ENCODE peak calls at places on chromosomes 6 and 20, in seven cellular contexts. One of them, this sample, is unnamed.

GRCh38 chr6:9140181-9140580 is 704.8 kb upstream of the SLC35B3 start:
- DNase-seq in IMR-90: peak; percentile 12
- DNase-seq in adrenal gland: peak; percentile 88
- DNase-seq in tibial nerve: no peak
- DNase-seq in breast epithelium: peak; percentile 57
- DNase-seq in right lobe of liver: peak; percentile 91
- DNase-seq in Peyer's patch: peak; percentile 46
- DNase-seq in this sample: no peak

GRCh38 chr20:53635189-53635588 is 41.5 kb upstream of the ZNF217 start:
- DNase-seq in adrenal gland: no peak
- DNase-seq in tibial nerve: no peak
- DNase-seq in Peyer's patch: no peak
- DNase-seq in IMR-90: no peak
- DNase-seq in right lobe of liver: peak; percentile 42
- DNase-seq in breast epithelium: no peak
- DNase-seq in this sample: no peak

GRCh38 chr6:24666097-24666615 is 543 bp downstream of the TDP2 start:
- DNase-seq in adrenal gland: peak; percentile 51
- DNase-seq in right lobe of liver: peak; percentile 70
- DNase-seq in Peyer's patch: peak; percentile 74
- DNase-seq in IMR-90: peak; percentile 35
- DNase-seq in breast epithelium: no peak
- DNase-seq in tibial nerve: no peak
- DNase-seq in this sample: peak; percentile 9

GRCh38 chr6:41161380-41161779 is 1.5 kb downstream of the TREM2 start:
- DNase-seq in Peyer's patch: no peak
- DNase-seq in adrenal gland: no peak
- DNase-seq in tibial nerve: no peak
- DNase-seq in IMR-90: no peak
- DNase-seq in right lobe of liver: no peak
- DNase-seq in breast epithelium: no peak
- DNase-seq in this sample: no peak

GRCh38 chr6:51001399-51001798 is 182.7 kb downstream of the TFAP2B start:
- DNase-seq in adrenal gland: no peak
- DNase-seq in tibial nerve: no peak
- DNase-seq in right lobe of liver: no peak
- DNase-seq in Peyer's patch: no peak
- DNase-seq in IMR-90: no peak
- DNase-seq in breast epithelium: no peak
- DNase-seq in this sample: no peak

GRCh38 chr6:99613705-99614429 is 7.2 kb downstream of the PRDM13 start:
- DNase-seq in Peyer's patch: no peak
- DNase-seq in tibial nerve: no peak
- DNase-seq in IMR-90: no peak
- DNase-seq in adrenal gland: no peak
- DNase-seq in breast epithelium: no peak
- DNase-seq in right lobe of liver: no peak
- DNase-seq in this sample: no peak

GRCh38 chr6:90860822-90861601 is 274.1 kb upstream of the MAP3K7 start:
- DNase-seq in tibial nerve: no peak
- DNase-seq in right lobe of liver: no peak
- DNase-seq in breast epithelium: no peak
- DNase-seq in adrenal gland: no peak
- DNase-seq in Peyer's patch: no peak
- DNase-seq in IMR-90: peak; percentile 15
- DNase-seq in this sample: no peak

GRCh38 chr6:79064635-79065034 is 13.4 kb downstream of the PHIP start:
- DNase-seq in tibial nerve: no peak
- DNase-seq in breast epithelium: no peak
- DNase-seq in Peyer's patch: no peak
- DNase-seq in right lobe of liver: no peak
- DNase-seq in adrenal gland: no peak
- DNase-seq in IMR-90: no peak
- DNase-seq in this sample: no peak

GRCh38 chr20:11387189-11387754 is 530.4 kb upstream of the BTBD3 start:
- DNase-seq in breast epithelium: no peak
- DNase-seq in IMR-90: peak; percentile 99
- DNase-seq in adrenal gland: peak; percentile 7
- DNase-seq in tibial nerve: no peak
- DNase-seq in Peyer's patch: no peak
- DNase-seq in right lobe of liver: no peak
- DNase-seq in this sample: peak; percentile 5

GRCh38 chr6:34546551-34547321 is 9.4 kb downstream of the SPDEF start:
- DNase-seq in adrenal gland: peak; percentile 75
- DNase-seq in IMR-90: no peak
- DNase-seq in breast epithelium: peak; percentile 69
- DNase-seq in Peyer's patch: peak; percentile 64
- DNase-seq in tibial nerve: peak; percentile 40
- DNase-seq in right lobe of liver: no peak
- DNase-seq in this sample: no peak

GRCh38 chr20:37251836-37252477 is 9.7 kb downstream of the GHRH start:
- DNase-seq in tibial nerve: no peak
- DNase-seq in breast epithelium: no peak
- DNase-seq in right lobe of liver: no peak
- DNase-seq in IMR-90: no peak
- DNase-seq in Peyer's patch: no peak
- DNase-seq in adrenal gland: no peak
- DNase-seq in this sample: no peak

GRCh38 chr6:22926613-22927348 is 357.4 kb downstream of the HDGFL1 start:
- DNase-seq in right lobe of liver: no peak
- DNase-seq in adrenal gland: no peak
- DNase-seq in IMR-90: no peak
- DNase-seq in tibial nerve: no peak
- DNase-seq in breast epithelium: no peak
- DNase-seq in Peyer's patch: no peak
- DNase-seq in this sample: no peak

GRCh38 chr20:31662372-31662854 is 24.7 kb downstream of the COX4I2 start:
- DNase-seq in tibial nerve: no peak
- DNase-seq in adrenal gland: no peak
- DNase-seq in Peyer's patch: no peak
- DNase-seq in breast epithelium: no peak
- DNase-seq in right lobe of liver: no peak
- DNase-seq in IMR-90: no peak
- DNase-seq in this sample: no peak
- TF ChIP-seq POLR2A in tibial nerve: no peak
- TF ChIP-seq POLR2A in adrenal gland: no peak
- TF ChIP-seq POLR2A in Peyer's patch: no peak
- TF ChIP-seq POLR2A in breast epithelium: no peak
- TF ChIP-seq POLR2A in right lobe of liver: no peak
- TF ChIP-seq POLR2A in IMR-90: no peak
- TF ChIP-seq POLR2A in this sample: no peak

DNA sequence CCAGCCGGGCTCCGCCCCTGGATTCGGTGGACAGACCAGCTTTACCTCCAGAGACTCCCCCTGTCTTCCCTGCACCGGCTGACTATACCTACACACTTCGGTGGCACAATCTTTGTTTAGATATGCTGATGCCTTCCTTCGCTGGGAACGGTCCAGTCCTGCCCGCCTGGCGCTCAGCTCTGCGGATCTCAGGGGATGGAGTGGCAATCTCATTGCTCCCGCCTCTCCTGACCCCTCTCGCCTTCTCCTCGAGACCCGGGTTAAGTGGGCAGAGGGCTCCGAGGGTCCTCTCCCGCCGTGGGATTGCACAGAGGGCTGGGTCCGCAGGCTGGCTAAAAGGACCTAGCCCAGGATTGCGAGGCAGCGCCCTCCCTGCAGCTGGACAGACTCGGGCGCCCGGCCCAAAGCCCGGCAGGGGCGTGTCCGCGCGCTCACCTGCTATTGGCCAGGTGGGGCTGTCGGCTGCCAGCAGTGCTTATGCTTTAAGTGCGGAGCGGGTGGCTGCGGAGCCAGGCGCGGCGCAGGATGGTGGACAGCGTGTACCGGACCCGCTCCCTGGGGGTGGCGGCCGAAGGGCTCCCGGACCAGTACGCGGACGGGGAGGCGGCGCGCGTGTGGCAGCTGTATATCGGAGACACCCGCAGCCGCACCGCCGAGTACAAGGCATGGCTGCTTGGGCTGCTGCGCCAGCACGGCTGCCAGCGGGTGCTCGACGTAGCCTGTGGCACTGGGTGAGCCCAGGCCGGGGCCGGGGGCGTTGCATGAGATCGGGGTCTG is at the start of gene GNMT:
- DNase-seq in Peyer's patch: peak; percentile 87
- DNase-seq in tibial nerve: no peak
- DNase-seq in right lobe of liver: peak; percentile 96
- DNase-seq in adrenal gland: peak; percentile 65
- DNase-seq in breast epithelium: peak; percentile 58
- DNase-seq in IMR-90: no peak
- DNase-seq in this sample: no peak
- TF ChIP-seq POLR2A in Peyer's patch: peak; percentile 34
- TF ChIP-seq POLR2A in tibial nerve: no peak
- TF ChIP-seq POLR2A in right lobe of liver: peak; percentile 46
- TF ChIP-seq POLR2A in adrenal gland: no peak
- TF ChIP-seq POLR2A in breast epithelium: no peak
- TF ChIP-seq POLR2A in IMR-90: no peak
- TF ChIP-seq POLR2A in this sample: no peak

GRCh38 chr6:32127717-32128592 is at the start of gene ATF6B:
- DNase-seq in Peyer's patch: peak; percentile 99
- DNase-seq in right lobe of liver: peak; percentile 99
- DNase-seq in IMR-90: peak; percentile 100
- DNase-seq in breast epithelium: peak; percentile 100
- DNase-seq in tibial nerve: peak; percentile 98
- DNase-seq in adrenal gland: peak; percentile 100
- DNase-seq in this sample: peak; percentile 97
- TF ChIP-seq POLR2A in Peyer's patch: peak; percentile 59
- TF ChIP-seq POLR2A in right lobe of liver: peak; percentile 37
- TF ChIP-seq POLR2A in IMR-90: peak; percentile 55
- TF ChIP-seq POLR2A in breast epithelium: peak; percentile 72
- TF ChIP-seq POLR2A in tibial nerve: no peak
- TF ChIP-seq POLR2A in adrenal gland: peak; percentile 65
- TF ChIP-seq POLR2A in this sample: peak; percentile 53

GRCh38 chr20:23357767-23358562 is 4.0 kb upstream of the GZF1 start:
- DNase-seq in right lobe of liver: peak; percentile 99
- DNase-seq in adrenal gland: peak; percentile 100
- DNase-seq in IMR-90: peak; percentile 99
- DNase-seq in tibial nerve: peak; percentile 100
- DNase-seq in Peyer's patch: peak; percentile 100
- DNase-seq in breast epithelium: peak; percentile 100
- DNase-seq in this sample: peak; percentile 86
- TF ChIP-seq POLR2A in right lobe of liver: peak; percentile 64
- TF ChIP-seq POLR2A in adrenal gland: peak; percentile 95
- TF ChIP-seq POLR2A in IMR-90: peak; percentile 91
- TF ChIP-seq POLR2A in tibial nerve: peak; percentile 39
- TF ChIP-seq POLR2A in Peyer's patch: peak; percentile 51
- TF ChIP-seq POLR2A in breast epithelium: peak; percentile 39
- TF ChIP-seq POLR2A in this sample: peak; percentile 88

DNA sequence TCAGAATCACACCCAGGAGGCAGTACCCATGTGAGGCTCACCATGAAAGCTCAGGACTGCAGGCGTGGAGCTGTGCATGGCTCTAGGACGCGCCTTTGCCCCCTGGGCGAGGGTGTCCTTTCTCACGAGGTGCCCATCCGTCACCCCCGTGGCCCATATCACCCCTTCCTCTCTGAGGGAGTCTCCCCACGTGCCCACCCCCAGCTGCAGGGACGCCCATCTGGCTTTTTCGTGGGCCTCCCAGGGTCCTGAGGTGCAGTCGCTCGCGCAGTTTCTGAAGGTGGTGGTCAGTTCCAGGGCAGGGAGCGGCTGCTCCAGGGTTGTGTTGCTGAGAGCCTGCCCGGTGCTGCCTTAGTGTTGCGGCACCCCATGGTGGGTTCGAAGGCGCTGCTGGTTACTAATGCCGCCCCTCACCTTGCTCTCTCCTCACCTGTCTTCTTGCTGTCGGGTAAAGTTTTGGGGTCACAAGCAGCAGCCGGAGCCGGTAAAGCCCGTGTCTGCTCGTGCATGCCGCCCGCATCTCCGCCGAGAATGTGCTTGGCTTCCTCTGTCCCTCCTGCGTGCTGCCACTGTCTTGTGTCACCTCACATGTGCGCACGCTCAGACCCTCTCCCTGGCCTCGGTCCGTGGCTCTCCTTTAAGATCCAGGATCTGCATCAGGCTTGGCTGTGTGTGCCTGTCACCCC is 9.4 kb upstream of the COL20A1 start:
- DNase-seq in adrenal gland: no peak
- DNase-seq in IMR-90: no peak
- DNase-seq in right lobe of liver: no peak
- DNase-seq in tibial nerve: no peak
- DNase-seq in breast epithelium: no peak
- DNase-seq in Peyer's patch: no peak
- DNase-seq in this sample: no peak
- TF ChIP-seq POLR2A in adrenal gland: no peak
- TF ChIP-seq POLR2A in IMR-90: no peak
- TF ChIP-seq POLR2A in right lobe of liver: no peak
- TF ChIP-seq POLR2A in tibial nerve: no peak
- TF ChIP-seq POLR2A in breast epithelium: no peak
- TF ChIP-seq POLR2A in Peyer's patch: no peak
- TF ChIP-seq POLR2A in this sample: no peak

GRCh38 chr6:144214622-144215401 is 64.5 kb downstream of the STX11 start:
- DNase-seq in IMR-90: no peak
- DNase-seq in adrenal gland: no peak
- DNase-seq in breast epithelium: no peak
- DNase-seq in right lobe of liver: no peak
- DNase-seq in Peyer's patch: no peak
- DNase-seq in tibial nerve: no peak
- DNase-seq in this sample: no peak

GRCh38 chr6:144217264-144217663 is 66.9 kb downstream of the STX11 start:
- DNase-seq in right lobe of liver: no peak
- DNase-seq in Peyer's patch: no peak
- DNase-seq in breast epithelium: no peak
- DNase-seq in tibial nerve: no peak
- DNase-seq in adrenal gland: no peak
- DNase-seq in IMR-90: no peak
- DNase-seq in this sample: no peak

GRCh38 chr6:144215402-144215931 is 65.2 kb downstream of the STX11 start:
- DNase-seq in Peyer's patch: peak; percentile 59
- DNase-seq in breast epithelium: no peak
- DNase-seq in IMR-90: no peak
- DNase-seq in right lobe of liver: peak; percentile 48
- DNase-seq in adrenal gland: peak; percentile 44
- DNase-seq in tibial nerve: peak; percentile 22
- DNase-seq in this sample: peak; percentile 16

GRCh38 chr6:144216668-144217218 is 66.4 kb downstream of the STX11 start:
- DNase-seq in tibial nerve: no peak
- DNase-seq in adrenal gland: no peak
- DNase-seq in IMR-90: no peak
- DNase-seq in Peyer's patch: no peak
- DNase-seq in breast epithelium: no peak
- DNase-seq in right lobe of liver: no peak
- DNase-seq in this sample: peak; percentile 38

DNA sequence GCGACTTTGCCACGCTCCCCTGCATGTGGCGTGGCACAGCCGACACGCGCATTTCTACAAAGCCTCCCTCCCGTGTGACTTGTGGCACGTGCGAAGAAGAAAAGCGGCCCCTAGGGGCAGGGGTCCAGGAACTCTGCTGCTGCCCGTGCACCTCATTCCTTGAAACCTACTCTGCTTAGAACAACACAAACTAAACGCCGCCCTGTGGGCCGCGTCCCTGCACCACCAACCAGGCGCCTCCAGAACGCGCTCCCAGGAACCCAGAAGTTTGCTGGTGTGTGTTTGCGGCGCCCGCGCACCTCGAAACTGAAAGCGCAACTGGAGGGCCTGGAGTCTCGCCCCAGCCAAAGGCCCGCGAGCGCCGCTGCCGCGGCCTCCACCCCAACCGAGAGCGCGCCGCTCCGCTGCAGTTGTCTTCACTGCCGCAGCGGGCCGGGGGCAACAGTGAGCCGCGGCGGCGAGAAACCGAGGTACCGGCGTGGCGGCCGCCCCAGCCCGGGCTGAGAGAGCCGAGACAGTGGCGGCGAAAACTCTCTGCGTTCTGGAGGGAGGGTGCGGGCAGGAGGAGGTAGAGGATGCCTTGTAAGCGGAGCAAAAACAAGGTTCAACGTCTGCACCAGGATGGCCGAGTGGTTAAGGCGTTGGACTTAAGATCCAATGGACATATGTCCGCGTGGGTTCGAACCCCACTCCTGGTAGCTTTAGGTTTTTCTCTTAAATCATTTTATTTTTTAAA is 65.8 kb downstream of the STX11 start:
- DNase-seq in tibial nerve: peak; percentile 99
- DNase-seq in adrenal gland: peak; percentile 94
- DNase-seq in breast epithelium: peak; percentile 93
- DNase-seq in Peyer's patch: peak; percentile 96
- DNase-seq in right lobe of liver: peak; percentile 94
- DNase-seq in IMR-90: peak; percentile 98
- DNase-seq in this sample: peak; percentile 79
- TF ChIP-seq POLR2A in tibial nerve: peak; percentile 34
- TF ChIP-seq POLR2A in adrenal gland: peak; percentile 71
- TF ChIP-seq POLR2A in breast epithelium: no peak
- TF ChIP-seq POLR2A in Peyer's patch: peak; percentile 46
- TF ChIP-seq POLR2A in right lobe of liver: peak; percentile 37
- TF ChIP-seq POLR2A in IMR-90: peak; percentile 33
- TF ChIP-seq POLR2A in this sample: no peak